ENCODE peak calls at places on chromosomes 3 and 15, in six cellular contexts. S is tibial nerve, K is A549, N is body of pancreas, B is Peyer's patch, I is HCT116. V is an unnamed sample.

GRCh38 chr3:194556086-194557056 is 69.6 kb upstream of the ATP13A3 start:
- DNase-seq in K (no peak), B (no peak), S (no peak), I (no peak), N (peak; percentile 23), V (peak; percentile 75)

GRCh38 chr3:122458992-122459391 is 43.1 kb upstream of the WDR5B start:
- DNase-seq in N (no peak), K (no peak), B (no peak), I (peak; percentile 23), S (no peak), V (no peak)

GRCh38 chr3:126454026-126454425 is 21.7 kb downstream of the ZXDC start:
- DNase-seq in K (no peak), I (no peak), B (no peak), S (no peak), N (no peak), V (no peak)

GRCh38 chr3:161348791-161349400 is 22.4 kb downstream of the SPTSSB start:
- DNase-seq in N (no peak), I (peak; percentile 40), S (no peak), B (no peak), K (no peak), V (no peak)

GRCh38 chr3:194337965-194338753 is 13.0 kb downstream of the CPN2 start:
- DNase-seq in B (no peak), N (no peak), I (no peak), S (no peak), K (no peak), V (no peak)

GRCh38 chr15:33022629-33023028 is 171.9 kb downstream of the FMN1 start:
- DNase-seq in K (no peak), B (no peak), N (peak; percentile 36), S (no peak), I (no peak), V (no peak)

GRCh38 chr15:48850648-48851047 is 27.3 kb upstream of the EID1 start:
- DNase-seq in S (no peak), K (no peak), B (no peak), N (no peak), I (no peak), V (no peak)

GRCh38 chr15:61530769-61531168 is 301.7 kb upstream of the RORA start:
- DNase-seq in S (no peak), K (no peak), I (no peak), N (no peak), B (no peak), V (no peak)

GRCh38 chr3:87867001-87867400 is 191.8 kb downstream of the CGGBP1 start:
- DNase-seq in N (no peak), S (no peak), K (no peak), B (no peak), I (no peak), V (no peak)

GRCh38 chr3:32836601-32837000 is 18.8 kb downstream of the TRIM71 start:
- DNase-seq in N (no peak), K (no peak), B (no peak), I (no peak), S (no peak), V (no peak)

GRCh38 chr3:14125193-14126016 is 553 bp downstream of the TMEM43 start:
- DNase-seq in I (peak; percentile 81), B (peak; percentile 83), K (peak; percentile 68), S (no peak), N (peak; percentile 59), V (peak; percentile 84)
- TF ChIP-seq POLR2A in I (no peak), B (peak; percentile 16), K (no peak), S (no peak), N (no peak), V (peak; percentile 79)

DNA sequence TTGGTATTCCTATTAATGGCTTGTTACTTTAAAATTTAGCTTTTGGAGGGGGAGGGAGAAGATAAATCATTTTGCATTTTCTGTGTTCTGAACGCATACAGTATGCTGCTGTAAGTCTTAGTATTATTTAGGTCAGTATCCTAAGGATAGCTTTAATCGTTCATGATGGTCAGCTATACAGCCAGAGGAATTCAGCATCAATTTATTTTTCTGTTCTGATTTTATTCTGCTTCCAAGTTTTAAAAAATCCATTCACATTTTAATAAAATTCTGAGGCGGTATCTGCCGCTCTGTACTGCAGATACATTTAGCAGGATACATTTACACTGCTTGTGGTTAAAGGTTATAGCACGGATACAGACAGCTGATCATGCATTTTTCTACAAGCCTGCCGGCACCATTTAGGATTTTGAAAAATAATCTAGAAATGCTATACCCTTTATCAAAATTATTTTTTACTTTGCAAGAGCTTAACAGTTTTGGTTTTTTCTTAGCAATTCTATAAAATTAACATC is 17.8 kb downstream of the ZBTB38 start:
- DNase-seq in N (no peak), I (no peak), S (no peak), B (no peak), K (no peak), V (no peak)
- H3K4me3 ChIP-seq in N (no peak overlapping the region), I (no peak overlapping the region), S (no peak overlapping the region), B (peak overlapping the region; percentile 22), K (no peak overlapping the region), V (no peak overlapping the region)

DNA sequence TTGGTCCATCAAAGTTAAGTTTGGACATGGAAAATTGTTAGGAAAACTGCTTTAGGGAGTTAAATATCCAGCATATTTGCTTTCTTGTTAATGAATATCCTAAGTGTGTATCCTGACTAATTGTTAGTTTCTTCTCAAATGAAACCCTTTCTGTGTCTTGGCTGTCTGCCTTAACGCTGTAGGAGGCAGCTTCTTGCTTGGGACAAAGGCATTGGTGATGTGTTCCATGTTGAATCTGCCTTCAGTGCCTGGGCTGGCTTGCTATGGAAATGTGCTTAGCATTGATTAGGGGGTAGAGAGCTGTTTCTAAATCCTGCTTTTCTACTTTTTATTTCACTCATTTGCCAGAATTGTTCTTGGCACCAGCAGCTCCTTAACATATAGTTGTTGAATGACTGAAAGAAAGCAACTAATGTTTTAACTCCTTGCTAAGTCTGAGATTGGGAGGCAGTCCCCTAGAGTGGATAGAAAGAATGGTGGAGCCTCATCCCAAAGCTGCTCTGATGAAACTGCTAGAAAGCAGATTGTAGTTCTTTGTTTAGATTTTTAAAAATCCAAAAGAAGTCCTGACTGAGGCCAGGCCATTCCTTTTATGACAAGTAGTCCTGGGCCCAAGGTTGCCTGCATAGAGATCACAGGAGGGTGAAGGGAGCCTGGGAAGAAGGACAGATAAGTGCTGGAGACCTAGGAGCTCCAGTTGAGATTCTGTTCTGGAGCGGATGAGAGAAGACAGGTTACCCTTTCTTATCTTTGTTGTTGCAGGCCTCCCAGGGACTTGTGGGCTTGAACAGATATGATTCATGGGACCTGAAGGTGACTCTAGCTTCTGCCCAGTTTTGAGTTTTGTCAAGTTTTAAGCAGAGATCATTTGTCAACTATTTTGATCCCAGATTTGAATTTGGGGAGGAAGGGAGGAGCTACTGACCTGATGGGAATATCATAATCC is 39.3 kb downstream of the OXNAD1 start:
- DNase-seq in N (no peak), K (no peak), B (no peak), S (no peak), I (no peak), V (no peak)
- TF ChIP-seq POLR2A in N (no peak), K (no peak), B (no peak), S (no peak), I (no peak), V (no peak)

GRCh38 chr3:155618575-155618974 is 126.3 kb downstream of the PLCH1 start:
- DNase-seq in K (no peak), B (no peak), N (no peak), S (no peak), I (no peak), V (no peak)
- H3K4me3 ChIP-seq in K (no peak overlapping the region), B (no peak overlapping the region), N (no peak overlapping the region), S (no peak overlapping the region), I (no peak overlapping the region), V (no peak overlapping the region)

GRCh38 chr3:190081387-190081786 is 39.3 kb downstream of the P3H2 start:
- DNase-seq in B (no peak), I (no peak), S (no peak), N (no peak), K (no peak), V (no peak)
- TF ChIP-seq POLR2A in B (no peak), I (no peak), S (no peak), N (no peak), K (no peak), V (no peak)

DNA sequence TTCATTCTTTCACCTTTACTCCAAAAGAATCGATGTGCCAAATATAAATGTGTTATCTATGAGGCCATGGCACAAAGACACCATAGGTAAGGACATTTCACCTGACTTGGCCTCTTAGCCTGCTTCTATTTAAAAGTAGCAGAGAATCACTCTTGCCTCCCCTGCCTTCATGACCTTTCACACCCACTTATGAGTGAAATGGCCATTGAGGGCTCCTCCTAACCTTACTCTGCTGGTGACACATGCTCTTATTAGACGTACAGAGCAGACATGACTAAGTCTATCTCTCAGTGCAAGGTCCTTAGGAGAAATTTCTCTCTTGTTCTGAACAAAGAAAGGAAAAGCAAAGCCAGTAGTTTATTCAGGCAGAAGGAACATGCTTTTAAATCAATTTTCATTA is 150.7 kb downstream of the LRTM1 start:
- DNase-seq in K (no peak), N (no peak), I (no peak), B (no peak), S (no peak), V (no peak)
- H3K4me3 ChIP-seq in K (no peak overlapping the region), N (no peak overlapping the region), I (no peak overlapping the region), B (no peak overlapping the region), S (no peak overlapping the region), V (no peak overlapping the region)

DNA sequence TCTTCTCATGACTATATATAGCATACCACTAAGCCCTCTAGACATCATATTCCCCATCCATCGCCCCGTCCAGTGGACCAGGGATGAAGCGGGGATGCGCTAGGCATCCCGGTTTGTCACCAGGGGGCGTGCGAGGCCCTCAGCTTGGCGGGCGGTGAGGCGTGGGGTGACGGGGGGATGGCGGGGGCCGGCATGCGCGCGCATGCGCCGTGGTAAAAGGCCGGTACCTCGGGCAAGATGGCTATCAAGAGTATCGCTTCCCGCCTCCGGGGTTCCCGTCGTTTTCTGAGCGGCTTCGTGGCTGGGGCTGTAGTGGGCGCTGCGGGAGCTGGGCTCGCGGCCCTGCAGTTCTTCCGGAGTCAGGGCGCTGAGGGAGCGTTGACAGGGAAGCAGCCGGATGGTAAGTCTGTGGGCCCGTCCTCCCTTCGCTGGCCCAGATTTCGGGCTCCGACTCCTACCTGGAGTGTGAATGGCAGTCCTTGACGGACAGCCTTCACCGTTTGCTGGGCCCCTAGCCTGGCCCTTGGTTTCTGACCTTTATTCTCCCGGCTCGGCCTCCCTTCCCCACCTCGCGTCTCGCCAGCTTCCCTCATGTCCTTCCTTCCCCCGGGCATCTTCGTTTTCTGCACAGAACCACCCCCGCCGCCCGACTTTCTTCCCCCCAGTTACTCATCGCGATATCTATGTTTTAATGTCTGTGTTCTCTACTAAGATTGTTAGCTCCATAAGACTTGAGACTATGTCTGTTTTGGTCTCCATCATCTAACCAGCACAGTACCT is at the start of gene EXOG:
- DNase-seq in I (peak; percentile 78), S (peak; percentile 81), N (peak; percentile 92), K (peak; percentile 98), B (peak; percentile 96), V (peak; percentile 96)
- TF ChIP-seq POLR2A in I (peak; percentile 49), S (no peak), N (peak; percentile 58), K (peak; percentile 54), B (no peak), V (peak; percentile 28)

GRCh38 chr15:42118650-42119531 is 24.5 kb upstream of the PLA2G4D start:
- DNase-seq in B (no peak), K (no peak), S (no peak), N (peak; percentile 52), I (no peak), V (no peak)
- H3K4me3 ChIP-seq in B (no peak overlapping the region), K (no peak overlapping the region), S (no peak overlapping the region), N (no peak overlapping the region), I (no peak overlapping the region), V (no peak overlapping the region)